ENCODE peak calls at places on chromosomes 12 and 14, in five cellular contexts. G is stomach; A is aorta; H is CD4-positive, alpha-beta memory T cell; P is ovary. D is an unnamed sample.

GRCh38 chr12:102551186-102551585 is 70.8 kb upstream of the IGF1 start:
- DNase-seq in G (no peak), A (no peak), H (no peak), P (no peak), D (no peak)

GRCh38 chr14:60485057-60485599 is 735 bp downstream of the C14orf39 start:
- DNase-seq in G (no peak), A (peak; percentile 67), H (no peak), P (no peak), D (no peak)

GRCh38 chr12:28145211-28145610 is 45.0 kb upstream of the CCDC91 start:
- DNase-seq in G (no peak), A (no peak), H (no peak), P (no peak), D (no peak)

GRCh38 chr14:92458136-92458958 is 55.2 kb upstream of the RIN3 start:
- DNase-seq in G (no peak), A (no peak), H (no peak), P (no peak), D (no peak)

GRCh38 chr12:29317556-29318363 is 63.2 kb downstream of the ERGIC2 start:
- DNase-seq in G (peak; percentile 38), A (no peak), H (peak; percentile 65), P (no peak), D (peak; percentile 56)

GRCh38 chr14:105858676-105859025 is 332.3 kb downstream of the TMEM121 start:
- DNase-seq in G (no peak), A (peak; percentile 45), H (peak; percentile 13), P (peak; percentile 7), D (no peak)

GRCh38 chr14:21054123-21054767 is 3.4 kb upstream of the RNASE8 start:
- DNase-seq in G (no peak), A (no peak), H (no peak), P (no peak), D (no peak)

GRCh38 chr12:58067610-58068387 is 126.4 kb downstream of the ATP23 start:
- DNase-seq in G (no peak), A (no peak), H (no peak), P (no peak), D (no peak)

GRCh38 chr12:89280833-89281533 is 71.3 kb downstream of the DUSP6 start:
- DNase-seq in G (no peak), A (no peak), H (no peak), P (no peak), D (peak; percentile 72)

GRCh38 chr12:109596418-109597244 is 23.0 kb downstream of the MVK start:
- DNase-seq in G (no peak), A (no peak), H (no peak), P (no peak), D (no peak)

GRCh38 chr14:24071144-24071697 is at the start of gene CPNE6:
- DNase-seq in G (no peak), A (peak; percentile 78), H (no peak), P (no peak), D (no peak)

GRCh38 chr14:67391266-67391665 is 20.7 kb downstream of the PLEK2 start:
- DNase-seq in G (no peak), A (no peak), H (peak; percentile 2), P (no peak), D (peak; percentile 4)

GRCh38 chr12:19045421-19045820 is 84.1 kb upstream of the PLEKHA5 start:
- DNase-seq in G (no peak), A (no peak), H (no peak), P (no peak), D (no peak)

GRCh38 chr12:15966426-15966825 is 55.3 kb downstream of the DERA start:
- DNase-seq in G (no peak), A (no peak), H (no peak), P (no peak), D (no peak)

GRCh38 chr14:64444984-64445845 is 20.1 kb upstream of the AKAP5 start:
- DNase-seq in G (no peak), A (no peak), H (peak; percentile 21), P (peak; percentile 34), D (peak; percentile 45)

GRCh38 chr12:27907766-27908165 is 64.8 kb downstream of the PTHLH start:
- DNase-seq in G (no peak), A (no peak), H (no peak), P (no peak), D (no peak)

GRCh38 chr12:84507914-84508313 is 404.7 kb downstream of the SLC6A15 start:
- DNase-seq in G (no peak), A (no peak), H (no peak), P (no peak), D (no peak)

GRCh38 chr12:47396902-47397663 is 308.7 kb downstream of the RPAP3 start:
- DNase-seq in G (no peak), A (no peak), H (no peak), P (no peak), D (peak; percentile 21)

GRCh38 chr14:72920008-72920407 is 6.3 kb upstream of the DCAF4 start:
- DNase-seq in G (no peak), A (no peak), H (no peak), P (no peak), D (no peak)

GRCh38 chr12:63098851-63099250 is 52.1 kb downstream of the AVPR1A start:
- DNase-seq in G (no peak), A (no peak), H (no peak), P (no peak), D (no peak)

GRCh38 chr14:69812725-69813124 is 15.7 kb upstream of the SLC10A1 start:
- DNase-seq in G (no peak), A (no peak), H (no peak), P (no peak), D (no peak)

GRCh38 chr14:77923131-77923933 is 123.4 kb downstream of the ADCK1 start:
- DNase-seq in G (no peak), A (no peak), H (no peak), P (no peak), D (no peak)

GRCh38 chr12:5746020-5746419 is 199.0 kb downstream of the ANO2 start:
- DNase-seq in G (no peak), A (no peak), H (no peak), P (no peak), D (no peak)

GRCh38 chr12:96310067-96310466 is 90.2 kb downstream of the CDK17 start:
- DNase-seq in G (no peak), A (no peak), H (no peak), P (no peak), D (no peak)

DNA sequence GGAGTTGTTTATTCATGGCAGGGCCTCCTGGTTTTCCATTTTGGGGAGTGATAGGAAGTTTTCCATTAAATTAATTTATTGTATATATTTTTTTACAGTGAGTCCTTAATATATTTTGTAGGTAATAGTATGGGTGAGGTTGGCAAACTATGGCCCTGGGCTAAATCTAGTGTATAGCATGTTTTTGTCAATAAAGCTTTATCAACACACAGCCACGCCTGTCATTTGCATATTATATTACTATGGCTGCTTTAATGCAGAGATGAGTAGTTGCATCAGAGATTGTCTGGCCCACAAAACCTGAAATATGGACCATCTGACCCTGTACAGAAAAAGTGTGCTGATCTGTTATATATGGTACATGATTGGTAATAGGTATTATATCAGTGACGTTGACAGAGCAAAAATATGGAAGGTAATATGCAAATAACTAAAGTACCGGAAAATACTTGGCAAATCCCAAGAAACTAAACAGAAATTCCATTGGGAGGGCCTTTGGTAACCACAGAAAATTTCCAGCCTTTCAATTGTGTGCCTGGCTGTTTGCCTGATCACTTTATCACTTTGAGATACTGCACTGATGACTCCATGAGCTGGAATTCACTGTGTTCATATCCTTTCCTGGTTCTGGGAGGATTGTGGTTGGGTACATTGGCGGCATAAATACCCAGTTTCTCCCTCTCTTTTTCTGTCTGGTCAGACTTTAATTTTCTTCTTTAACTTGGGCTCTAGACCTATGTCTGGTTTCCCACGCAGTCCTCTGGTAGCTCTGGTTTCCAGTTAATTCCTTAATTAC is 61.7 kb upstream of the RFLNA start:
- DNase-seq in G (peak; percentile 56), A (no peak), H (no peak), P (no peak), D (no peak)
- H3K4me1 ChIP-seq in G (peaks cover 21% of the 10 kb centered on the region), A (no peaks in the 10 kb centered on the region), H (no peaks in the 10 kb centered on the region), P (no peaks in the 10 kb centered on the region), D (no peaks in the 10 kb centered on the region)

GRCh38 chr14:22449612-22449930 is 139.5 kb downstream of the DAD1 start:
- DNase-seq in G (no peak), A (no peak), H (no peak), P (no peak), D (no peak)
- H3K36me3 ChIP-seq in G (no peaks in the 10 kb centered on the region), A (no peaks in the 10 kb centered on the region), H (no peaks in the 10 kb centered on the region), P (no peaks in the 10 kb centered on the region), D (no peaks in the 10 kb centered on the region)

GRCh38 chr14:55718551-55718950 is 138.5 kb downstream of the KTN1 start:
- DNase-seq in G (no peak), A (no peak), H (no peak), P (no peak), D (no peak)

GRCh38 chr14:55720796-55721195 is 140.8 kb downstream of the KTN1 start:
- DNase-seq in G (no peak), A (no peak), H (no peak), P (no peak), D (no peak)

GRCh38 chr14:55724736-55725135 is 144.7 kb downstream of the KTN1 start:
- DNase-seq in G (no peak), A (no peak), H (no peak), P (no peak), D (no peak)

GRCh38 chr14:55717621-55718020 is 137.6 kb downstream of the KTN1 start:
- DNase-seq in G (no peak), A (no peak), H (no peak), P (no peak), D (no peak)

GRCh38 chr14:55721353-55721752 is 141.3 kb downstream of the KTN1 start:
- DNase-seq in G (no peak), A (no peak), H (no peak), P (no peak), D (no peak)
- H3K4me1 ChIP-seq in G (no peaks in the 10 kb centered on the region), A (no peaks in the 10 kb centered on the region), H (no peaks in the 10 kb centered on the region), P (no peaks in the 10 kb centered on the region), D (no peaks in the 10 kb centered on the region)

GRCh38 chr12:132789099-132789471 is 27.5 kb upstream of the ANKLE2 start:
- DNase-seq in G (no peak), A (no peak), H (no peak), P (no peak), D (no peak)
- H3K36me3 ChIP-seq in G (peaks cover 95% of the 10 kb centered on the region), A (peaks cover 9% of the 10 kb centered on the region), H (peaks cover 52% of the 10 kb centered on the region), P (no peaks in the 10 kb centered on the region), D (peaks cover 67% of the 10 kb centered on the region)

DNA sequence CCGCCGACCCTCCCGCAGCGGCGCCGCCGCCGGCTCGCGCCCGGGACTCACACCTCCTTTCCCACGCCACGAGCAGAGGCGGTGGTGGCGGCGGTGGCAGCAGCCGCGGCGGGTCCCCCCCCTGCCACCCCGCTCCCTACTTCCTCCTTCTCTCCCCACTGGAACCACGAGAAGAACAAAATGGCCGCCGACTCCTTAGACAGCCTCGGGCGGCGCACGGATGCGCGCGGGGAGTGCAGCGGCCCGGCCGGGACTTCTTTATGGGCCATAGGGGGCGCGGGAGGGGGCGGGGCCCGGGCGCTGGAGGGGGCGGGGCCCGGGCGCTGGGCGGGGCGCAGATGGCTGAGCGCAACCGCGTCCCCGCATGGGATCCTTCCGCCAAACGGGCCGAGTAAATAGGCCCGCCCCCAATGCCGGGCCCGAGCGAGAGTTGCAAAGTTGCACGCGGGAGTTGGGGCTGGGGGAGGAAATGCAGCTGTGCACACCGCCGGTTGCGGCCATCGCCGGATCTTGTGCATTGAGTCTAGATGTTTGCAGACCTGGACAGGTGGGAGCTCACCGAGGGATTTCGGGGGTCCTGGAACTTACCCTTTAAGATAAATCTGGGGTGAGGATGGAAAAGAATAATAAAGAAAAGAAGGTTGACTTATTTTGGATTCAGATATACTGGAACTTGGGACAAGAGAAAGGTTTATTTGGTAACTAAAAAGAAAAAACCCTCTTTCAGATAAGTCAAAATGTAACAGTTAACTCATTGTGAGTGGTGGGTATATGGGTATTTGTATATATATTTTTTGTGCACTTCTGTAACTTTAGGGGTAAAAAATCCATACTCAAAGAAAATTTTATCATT is at the start of gene PPP1CC:
- DNase-seq in G (peak; percentile 95), A (peak; percentile 97), H (peak; percentile 92), P (peak; percentile 93), D (peak; percentile 88)
- H3K4me1 ChIP-seq in G (peaks cover 41% of the 10 kb centered on the region), A (no peaks in the 10 kb centered on the region), H (peaks cover 32% of the 10 kb centered on the region), P (peaks cover 15% of the 10 kb centered on the region), D (peaks cover 21% of the 10 kb centered on the region)

GRCh38 chr12:116780942-116781341 is 42.8 kb downstream of the RNFT2 start:
- DNase-seq in G (no peak), A (no peak), H (no peak), P (no peak), D (no peak)
- H3K36me3 ChIP-seq in G (no peaks in the 10 kb centered on the region), A (no peaks in the 10 kb centered on the region), H (no peaks in the 10 kb centered on the region), P (no peaks in the 10 kb centered on the region), D (peaks cover 28% of the 10 kb centered on the region)